ENCODE peak calls at places on chromosomes 13 and 19, in four cellular contexts. One of them, this sample, is unnamed.

GRCh38 chr13:73351730-73352129 is 292.9 kb downstream of the KLF5 start:
- DNase-seq in T-helper 2 cell: no peak
- DNase-seq in SHP77 treated with DMSO at 0.1 percent for 48 hours: no peak
- DNase-seq in NCI-H1092: no peak
- DNase-seq in this sample: no peak

GRCh38 chr13:25286969-25287961 is at the start of gene MTMR6:
- DNase-seq in T-helper 2 cell: peak
- DNase-seq in SHP77 treated with DMSO at 0.1 percent for 48 hours: peak
- DNase-seq in NCI-H1092: peak
- DNase-seq in this sample: peak

GRCh38 chr19:3357731-3358391 is 8.5 kb upstream of the NFIC start:
- DNase-seq in SHP77 treated with DMSO at 0.1 percent for 48 hours: no peak
- DNase-seq in NCI-H1092: no peak
- DNase-seq in T-helper 2 cell: no peak
- DNase-seq in this sample: peak

GRCh38 chr19:40200352-40201099 is 9.3 kb downstream of the MAP3K10 start:
- DNase-seq in NCI-H1092: no peak
- DNase-seq in T-helper 2 cell: no peak
- DNase-seq in SHP77 treated with DMSO at 0.1 percent for 48 hours: no peak
- DNase-seq in this sample: no peak

GRCh38 chr13:32669030-32669646 is 82.9 kb downstream of the PDS5B start:
- DNase-seq in T-helper 2 cell: peak
- DNase-seq in SHP77 treated with DMSO at 0.1 percent for 48 hours: no peak
- DNase-seq in NCI-H1092: peak
- DNase-seq in this sample: no peak

GRCh38 chr19:1008268-1009042 is 8.2 kb downstream of the GRIN3B start:
- DNase-seq in T-helper 2 cell: no peak
- DNase-seq in SHP77 treated with DMSO at 0.1 percent for 48 hours: no peak
- DNase-seq in NCI-H1092: no peak
- DNase-seq in this sample: peak

GRCh38 chr19:21314676-21315075 is 14.5 kb downstream of the ZNF708 start:
- DNase-seq in NCI-H1092: no peak
- DNase-seq in SHP77 treated with DMSO at 0.1 percent for 48 hours: no peak
- DNase-seq in T-helper 2 cell: no peak
- DNase-seq in this sample: no peak

GRCh38 chr13:64770743-64771142 is 2459.4 kb downstream of the PCDH9 start:
- DNase-seq in T-helper 2 cell: no peak
- DNase-seq in SHP77 treated with DMSO at 0.1 percent for 48 hours: no peak
- DNase-seq in NCI-H1092: no peak
- DNase-seq in this sample: no peak

GRCh38 chr19:18972301-18972831 is 31.3 kb upstream of the HOMER3 start:
- DNase-seq in SHP77 treated with DMSO at 0.1 percent for 48 hours: no peak
- DNase-seq in NCI-H1092: no peak
- DNase-seq in T-helper 2 cell: no peak
- DNase-seq in this sample: no peak

GRCh38 chr13:48018637-48019036 is 17.6 kb upstream of the SUCLA2 start:
- DNase-seq in SHP77 treated with DMSO at 0.1 percent for 48 hours: no peak
- DNase-seq in T-helper 2 cell: no peak
- DNase-seq in NCI-H1092: no peak
- DNase-seq in this sample: no peak

GRCh38 chr13:80334582-80335260 is 6.2 kb downstream of the SPRY2 start:
- DNase-seq in NCI-H1092: no peak
- DNase-seq in SHP77 treated with DMSO at 0.1 percent for 48 hours: no peak
- DNase-seq in T-helper 2 cell: no peak
- DNase-seq in this sample: no peak

GRCh38 chr13:46596501-46596900 is 43.5 kb downstream of the LRCH1 start:
- DNase-seq in SHP77 treated with DMSO at 0.1 percent for 48 hours: no peak
- DNase-seq in T-helper 2 cell: no peak
- DNase-seq in NCI-H1092: no peak
- DNase-seq in this sample: no peak

GRCh38 chr13:112690242-112690943 is 555 bp downstream of the ATP11A start:
- DNase-seq in SHP77 treated with DMSO at 0.1 percent for 48 hours: no peak
- DNase-seq in T-helper 2 cell: peak
- DNase-seq in NCI-H1092: peak
- DNase-seq in this sample: peak

GRCh38 chr13:98307392-98307743 is 130.3 kb upstream of the RNF113B start:
- DNase-seq in T-helper 2 cell: no peak
- DNase-seq in SHP77 treated with DMSO at 0.1 percent for 48 hours: no peak
- DNase-seq in NCI-H1092: no peak
- DNase-seq in this sample: no peak

GRCh38 chr19:52226652-52227051 is 36.8 kb downstream of the PPP2R1A start:
- DNase-seq in NCI-H1092: no peak
- DNase-seq in T-helper 2 cell: no peak
- DNase-seq in SHP77 treated with DMSO at 0.1 percent for 48 hours: no peak
- DNase-seq in this sample: no peak

GRCh38 chr19:2385053-2385721 is 25.1 kb downstream of the TMPRSS9 start:
- DNase-seq in SHP77 treated with DMSO at 0.1 percent for 48 hours: peak
- DNase-seq in T-helper 2 cell: no peak
- DNase-seq in NCI-H1092: peak
- DNase-seq in this sample: peak

GRCh38 chr19:19342086-19343015 is 21.7 kb downstream of the MAU2 start:
- DNase-seq in T-helper 2 cell: no peak
- DNase-seq in SHP77 treated with DMSO at 0.1 percent for 48 hours: peak
- DNase-seq in NCI-H1092: peak
- DNase-seq in this sample: no peak

GRCh38 chr19:30003862-30004261 is 61.8 kb downstream of the URI1 start:
- DNase-seq in T-helper 2 cell: no peak
- DNase-seq in NCI-H1092: no peak
- DNase-seq in SHP77 treated with DMSO at 0.1 percent for 48 hours: no peak
- DNase-seq in this sample: no peak

GRCh38 chr13:51614350-51614786 is 30.1 kb downstream of the WDFY2 start:
- DNase-seq in NCI-H1092: peak
- DNase-seq in T-helper 2 cell: peak
- DNase-seq in SHP77 treated with DMSO at 0.1 percent for 48 hours: peak
- DNase-seq in this sample: no peak

GRCh38 chr13:51601601-51602348 is 17.5 kb downstream of the WDFY2 start:
- DNase-seq in T-helper 2 cell: no peak
- DNase-seq in SHP77 treated with DMSO at 0.1 percent for 48 hours: no peak
- DNase-seq in NCI-H1092: no peak
- DNase-seq in this sample: no peak

GRCh38 chr13:36918246-36919060 is 1.6 kb downstream of the SMAD9 start:
- DNase-seq in NCI-H1092: no peak
- DNase-seq in T-helper 2 cell: no peak
- DNase-seq in SHP77 treated with DMSO at 0.1 percent for 48 hours: no peak
- DNase-seq in this sample: no peak

GRCh38 chr19:17035842-17036424 is 9.3 kb upstream of the CPAMD8 start:
- DNase-seq in NCI-H1092: no peak
- DNase-seq in T-helper 2 cell: no peak
- DNase-seq in SHP77 treated with DMSO at 0.1 percent for 48 hours: no peak
- DNase-seq in this sample: no peak

GRCh38 chr19:50003810-50004419 is 21.3 kb downstream of the VRK3 start:
- DNase-seq in NCI-H1092: no peak
- DNase-seq in SHP77 treated with DMSO at 0.1 percent for 48 hours: no peak
- DNase-seq in T-helper 2 cell: peak
- DNase-seq in this sample: no peak

GRCh38 chr19:37007587-37008220 is 70.5 kb upstream of the ZNF420 start:
- DNase-seq in SHP77 treated with DMSO at 0.1 percent for 48 hours: no peak
- DNase-seq in T-helper 2 cell: peak
- DNase-seq in NCI-H1092: peak
- DNase-seq in this sample: peak

GRCh38 chr13:99589575-99589974 is 88.3 kb downstream of the TM9SF2 start:
- DNase-seq in NCI-H1092: no peak
- DNase-seq in SHP77 treated with DMSO at 0.1 percent for 48 hours: no peak
- DNase-seq in T-helper 2 cell: no peak
- DNase-seq in this sample: no peak

This sample was measured in kidney.